ENCODE peak calls at places on chromosomes 11 and 22, in nine cellular contexts. B is lung, X is tibial artery, Z is choroid plexus epithelial cell, E is upper lobe of right lung, K is AG09309, D is skeletal muscle cell, I is fibroblast of the aortic adventitia, T is brain microvascular endothelial cell. G is an unnamed sample.

GRCh38 chr11:29333993-29334780 is 682.6 kb downstream of the KCNA4 start:
- DNase-seq in B (no peak), X (no peak), Z (peak), E (no peak), K (no peak), D (no peak), I (peak), T (peak), G (peak)

GRCh38 chr11:81870815-81871214 is 862.8 kb downstream of the FAM181B start:
- DNase-seq in B (no peak), X (no peak), Z (no peak), E (no peak), K (no peak), D (no peak), I (no peak), T (no peak), G (no peak)

GRCh38 chr11:68021167-68021787 is 9.2 kb upstream of the NDUFS8 start:
- DNase-seq in B (peak), X (no peak), Z (no peak), E (no peak), K (no peak), D (no peak), I (no peak), T (no peak), G (no peak)

GRCh38 chr11:96426356-96427103 is 36.7 kb downstream of the JRKL start:
- DNase-seq in B (no peak), X (no peak), Z (peak), E (no peak), K (peak), D (no peak), I (peak), T (no peak), G (peak)

GRCh38 chr11:11230802-11231562 is 122.1 kb downstream of the CSNK2A3 start:
- DNase-seq in B (no peak), X (no peak), Z (peak), E (no peak), K (no peak), D (no peak), I (no peak), T (no peak), G (peak)

GRCh38 chr11:65434057-65434666 is 11.6 kb downstream of the NEAT1 start:
- DNase-seq in B (peak), X (no peak), Z (peak), E (no peak), K (no peak), D (no peak), I (peak), T (no peak), G (no peak)

GRCh38 chr11:58276151-58276550 is 8.1 kb upstream of the OR10W1 start:
- DNase-seq in B (no peak), X (no peak), Z (no peak), E (no peak), K (no peak), D (no peak), I (no peak), T (peak), G (no peak)

GRCh38 chr11:123391646-123392348 is 38.3 kb upstream of the GRAMD1B start:
- DNase-seq in B (no peak), X (no peak), Z (no peak), E (no peak), K (no peak), D (no peak), I (no peak), T (no peak), G (no peak)

GRCh38 chr22:41429232-41429945 is 17.2 kb downstream of the TOB2 start:
- DNase-seq in B (no peak), X (no peak), Z (no peak), E (no peak), K (no peak), D (no peak), I (no peak), T (no peak), G (no peak)

GRCh38 chr22:20211997-20212753 is 55.9 kb downstream of the RTN4R start:
- DNase-seq in B (peak), X (no peak), Z (peak), E (peak), K (no peak), D (no peak), I (no peak), T (peak), G (no peak)

GRCh38 chr22:24029304-24029703 is 18.2 kb downstream of the CABIN1 start:
- DNase-seq in B (no peak), X (no peak), Z (no peak), E (no peak), K (no peak), D (no peak), I (no peak), T (no peak), G (no peak)

GRCh38 chr11:79708319-79708928 is 267.6 kb upstream of the TENM4 start:
- DNase-seq in B (no peak), X (no peak), Z (peak), E (no peak), K (peak), D (no peak), I (peak), T (peak), G (peak)

GRCh38 chr11:69377029-69377952 is 83.3 kb downstream of the MYEOV start:
- DNase-seq in B (no peak), X (no peak), Z (no peak), E (no peak), K (no peak), D (no peak), I (no peak), T (no peak), G (no peak)

GRCh38 chr11:124769804-124770774 is 8.0 kb upstream of the ESAM start:
- DNase-seq in B (no peak), X (no peak), Z (peak), E (no peak), K (no peak), D (no peak), I (no peak), T (peak), G (no peak)

GRCh38 chr11:19196458-19196857 is 5.3 kb downstream of the CSRP3 start:
- DNase-seq in B (no peak), X (no peak), Z (no peak), E (no peak), K (no peak), D (no peak), I (no peak), T (no peak), G (no peak)

GRCh38 chr22:29744902-29745301 is 21.9 kb downstream of the ZMAT5 start:
- DNase-seq in B (no peak), X (peak), Z (peak), E (no peak), K (peak), D (peak), I (no peak), T (peak), G (no peak)

GRCh38 chr11:131855320-131855719 is 484.9 kb downstream of the NTM start:
- DNase-seq in B (no peak), X (no peak), Z (no peak), E (no peak), K (no peak), D (no peak), I (peak), T (no peak), G (no peak)
- H3K4me3 ChIP-seq in B (no peak), X (no peak), Z (no peak), E (no peak), K (no peak), D (no peak), I (no peak), T (no peak), G (no peak)

DNA sequence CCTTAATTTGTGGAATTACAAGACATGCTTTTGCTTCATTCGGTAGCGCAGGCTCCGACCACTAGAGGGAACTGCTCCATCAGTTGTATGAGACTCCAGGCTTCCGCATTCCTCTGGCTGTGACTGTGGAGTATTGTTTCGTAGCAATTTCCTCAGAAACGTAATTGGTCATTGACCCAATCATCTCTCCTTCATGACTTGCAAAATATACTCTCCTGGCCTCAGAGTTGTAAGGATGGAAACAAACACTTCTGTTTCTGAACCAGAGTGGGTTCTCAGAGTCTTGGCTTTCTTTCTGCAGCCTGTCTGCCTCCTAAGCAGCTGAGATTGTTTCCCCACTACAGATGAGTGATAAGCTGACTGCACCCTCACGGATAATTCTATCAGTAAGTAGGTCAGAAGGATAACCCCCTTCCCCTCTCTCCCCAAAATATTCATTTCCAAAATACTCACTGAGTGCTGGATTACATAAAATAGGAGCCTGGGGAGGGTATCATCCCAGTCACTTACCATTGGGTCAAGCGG is 146.8 kb upstream of the ZC3H12C start:
- DNase-seq in B (peak), X (peak), Z (peak), E (peak), K (peak), D (peak), I (peak), T (peak), G (peak)
- H3K4me3 ChIP-seq in B (no peak), X (peak), Z (peak), E (peak), K (no peak), D (peak), I (peak), T (peak), G (peak)

DNA sequence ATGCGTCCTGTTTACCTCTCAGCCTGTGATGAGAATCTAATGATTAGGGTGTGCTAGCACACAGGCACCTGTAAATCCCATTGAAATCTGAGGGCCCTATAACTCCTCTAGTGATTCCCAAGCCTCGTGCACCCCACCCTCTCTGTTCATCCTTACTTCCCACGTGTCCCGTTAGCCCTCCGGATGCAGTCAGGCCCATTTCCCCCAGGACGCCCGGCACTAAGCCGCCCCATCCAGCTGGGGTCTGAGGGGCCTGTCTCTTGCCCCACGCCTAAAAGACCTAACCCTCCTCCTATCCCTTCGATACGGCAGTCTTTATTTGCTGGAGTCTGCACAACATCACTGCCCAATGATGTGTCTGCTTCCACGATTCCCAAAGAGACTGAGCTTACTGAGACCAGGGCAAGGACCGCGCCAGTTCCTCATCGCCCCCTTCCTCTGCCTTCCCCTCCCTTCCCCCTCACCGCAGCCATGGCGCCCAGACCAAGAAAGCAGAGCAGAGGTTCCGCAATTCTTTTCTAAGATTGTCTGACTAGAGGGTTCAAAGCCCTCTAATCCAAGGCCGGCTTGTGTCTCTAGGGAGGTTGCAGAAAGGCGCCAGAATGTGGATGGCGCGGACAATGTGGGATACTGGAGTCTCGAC is 1.0 kb upstream of the FADS2 start:
- DNase-seq in B (peak), X (peak), Z (peak), E (peak), K (no peak), D (no peak), I (no peak), T (no peak), G (no peak)
- H3K4me3 ChIP-seq in B (peak), X (peak), Z (peak), E (peak), K (peak), D (peak), I (peak), T (peak), G (peak)

DNA sequence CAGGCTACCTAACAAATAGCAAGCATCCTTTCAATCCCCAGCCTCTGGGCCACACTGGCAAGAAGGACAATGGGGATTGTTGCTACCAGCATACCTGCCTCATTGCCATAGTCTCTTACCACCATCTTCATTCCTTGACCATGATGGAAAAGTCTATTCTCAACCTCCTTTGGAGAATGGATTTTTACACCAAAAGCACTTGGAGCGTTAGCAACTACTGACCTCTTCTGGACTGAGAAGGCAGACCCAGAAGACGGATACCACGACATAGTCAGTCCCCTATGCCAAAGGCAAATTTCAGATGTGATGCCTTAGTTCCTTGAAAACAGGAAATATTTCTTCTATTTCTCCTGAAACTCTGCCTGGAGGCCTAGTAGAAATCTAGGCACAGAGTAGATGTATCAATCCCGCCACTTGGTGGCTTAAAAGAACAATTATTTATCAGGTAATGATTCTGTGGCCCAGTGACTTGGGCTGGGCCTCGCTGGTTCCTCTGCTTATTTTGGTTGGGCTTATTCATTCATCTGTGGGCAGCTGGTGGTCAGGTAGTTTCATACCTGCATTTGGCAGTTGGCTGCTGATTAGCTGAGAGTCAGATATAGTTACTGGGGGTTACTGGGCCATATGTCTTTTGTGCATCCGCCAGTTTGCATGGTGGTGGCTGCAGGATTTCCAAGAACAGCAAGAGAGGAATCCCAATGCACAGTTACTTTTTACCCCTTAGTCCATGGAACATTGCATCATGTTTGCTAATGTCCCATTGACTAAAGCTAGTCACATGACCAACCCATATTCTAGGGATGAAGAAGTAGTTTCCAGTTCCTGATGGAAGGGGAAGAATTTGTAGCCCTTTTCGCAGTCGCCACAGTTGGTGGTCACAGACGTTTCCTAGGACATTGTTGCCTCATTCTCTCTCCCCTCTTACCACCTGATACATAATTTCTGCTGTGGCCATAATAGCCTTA is 75.2 kb downstream of the DHCR7 start:
- DNase-seq in B (no peak), X (no peak), Z (peak), E (no peak), K (peak), D (peak), I (peak), T (peak), G (no peak)
- H3K4me3 ChIP-seq in B (no peak), X (no peak), Z (no peak), E (no peak), K (no peak), D (no peak), I (no peak), T (no peak), G (no peak)

GRCh38 chr22:45006101-45006872 is 3.5 kb downstream of the PHF21B start:
- DNase-seq in B (no peak), X (no peak), Z (no peak), E (no peak), K (no peak), D (no peak), I (no peak), T (no peak), G (no peak)
- H3K4me3 ChIP-seq in B (no peak), X (peak), Z (no peak), E (peak), K (no peak), D (no peak), I (no peak), T (no peak), G (no peak)

DNA sequence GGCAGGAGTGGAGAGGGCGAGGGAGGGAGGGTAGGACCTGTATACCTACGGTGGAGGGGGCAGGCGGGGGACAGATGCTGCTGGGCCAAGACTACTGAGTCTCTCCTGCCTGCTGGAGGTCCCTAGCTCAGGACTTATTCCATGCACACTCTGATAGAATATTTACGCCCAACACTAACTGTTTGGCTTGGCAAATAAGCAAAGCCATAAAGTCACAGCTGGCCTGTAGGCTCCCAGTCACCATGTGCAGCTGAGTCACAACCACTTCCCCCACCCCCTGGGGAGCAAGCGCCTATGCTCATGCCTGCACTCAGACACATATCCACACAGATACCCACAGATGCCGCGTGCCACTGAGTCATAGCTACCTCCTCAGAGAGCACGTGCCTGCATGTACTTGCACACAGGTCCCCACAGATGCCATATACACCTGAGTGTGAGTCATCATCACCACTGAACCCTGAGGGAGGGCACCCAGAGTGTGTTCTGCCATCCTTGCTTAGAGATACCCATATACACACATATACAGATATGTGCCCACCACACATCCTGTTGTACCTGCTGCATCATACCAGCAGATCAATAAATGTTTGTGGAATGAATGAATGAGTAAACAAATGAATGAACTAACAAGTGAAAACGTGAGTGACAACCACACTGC is 95.8 kb downstream of the SWAP70 start:
- DNase-seq in B (peak), X (peak), Z (peak), E (peak), K (peak), D (peak), I (peak), T (peak), G (peak)
- H3K4me3 ChIP-seq in B (no peak), X (peak), Z (no peak), E (no peak), K (no peak), D (no peak), I (peak), T (no peak), G (peak)

GRCh38 chr11:47399860-47400812 is 8.3 kb upstream of the SLC39A13 start:
- DNase-seq in B (no peak), X (peak), Z (no peak), E (no peak), K (no peak), D (no peak), I (no peak), T (no peak), G (peak)
- H3K4me3 ChIP-seq in B (peak), X (peak), Z (peak), E (peak), K (peak), D (peak), I (peak), T (peak), G (peak)

GRCh38 chr11:60974726-60975125 is 3.2 kb downstream of the CD6 start:
- DNase-seq in B (no peak), X (no peak), Z (no peak), E (no peak), K (no peak), D (no peak), I (no peak), T (no peak), G (no peak)

GRCh38 chr11:60971520-60971919 is at the start of gene CD6:
- DNase-seq in B (no peak), X (no peak), Z (no peak), E (no peak), K (no peak), D (no peak), I (no peak), T (no peak), G (peak)

GRCh38 chr11:60970890-60971289 is 590 bp upstream of the CD6 start:
- DNase-seq in B (no peak), X (no peak), Z (no peak), E (no peak), K (no peak), D (no peak), I (no peak), T (no peak), G (no peak)

GRCh38 chr11:60972182-60973030 is 926 bp downstream of the CD6 start:
- DNase-seq in B (no peak), X (no peak), Z (no peak), E (no peak), K (no peak), D (no peak), I (no peak), T (no peak), G (no peak)

DNA sequence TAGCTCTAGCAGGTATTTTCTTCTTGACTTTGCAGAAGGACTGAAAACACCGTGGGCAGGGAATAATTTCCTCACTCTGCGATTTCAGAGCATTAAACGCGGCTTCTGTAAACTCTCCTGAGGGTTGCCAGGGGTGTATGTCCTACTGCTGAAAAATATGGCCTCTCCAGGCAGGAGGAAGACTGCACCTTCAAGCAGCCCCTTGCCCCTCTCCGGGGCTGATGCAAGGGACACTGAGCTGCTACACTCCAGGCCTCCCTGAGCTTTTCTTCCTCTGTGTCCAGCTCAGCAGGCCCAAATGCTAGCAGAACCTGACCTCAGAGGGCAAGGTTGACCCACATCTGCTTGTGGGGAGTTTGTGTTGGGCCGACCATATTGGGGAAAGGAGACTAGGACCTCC is 2.2 kb downstream of the CD6 start:
- DNase-seq in B (no peak), X (no peak), Z (no peak), E (no peak), K (no peak), D (no peak), I (no peak), T (no peak), G (no peak)
- H3K4me3 ChIP-seq in B (no peak), X (no peak), Z (no peak), E (peak), K (no peak), D (no peak), I (no peak), T (no peak), G (no peak)

DNA sequence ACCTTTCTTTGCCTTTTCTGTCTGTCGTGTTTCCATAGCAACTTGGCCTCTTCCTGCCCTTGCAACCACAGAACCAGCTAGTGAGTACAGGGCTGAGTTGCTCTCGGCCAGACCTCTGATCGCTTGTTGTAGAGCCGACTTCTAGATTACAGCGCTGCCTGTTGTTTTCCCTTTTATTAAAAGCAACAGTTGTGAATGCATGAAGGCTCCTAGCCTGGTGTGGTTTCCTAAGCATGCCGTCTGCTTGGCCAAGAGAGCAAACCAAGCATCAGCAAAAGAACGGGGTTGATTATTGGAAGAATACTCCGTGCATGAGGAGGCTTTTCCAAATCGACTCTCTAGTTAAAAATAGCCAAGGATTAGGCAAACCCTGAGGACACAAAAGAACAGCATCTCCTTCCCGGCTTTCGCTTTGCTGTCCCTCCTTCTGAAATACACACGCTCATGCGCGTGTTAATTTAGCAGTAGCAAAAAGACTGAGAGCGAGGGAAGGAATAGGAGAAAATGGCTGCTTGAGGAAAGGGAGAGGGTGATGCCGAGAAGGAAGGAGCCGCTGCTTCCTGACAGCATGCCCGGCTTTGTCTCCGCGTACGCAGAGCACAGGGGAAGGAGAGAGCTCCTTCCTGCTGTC is 71.5 kb upstream of the TTC12 start:
- DNase-seq in B (no peak), X (no peak), Z (peak), E (no peak), K (peak), D (no peak), I (peak), T (peak), G (peak)
- H3K4me3 ChIP-seq in B (no peak), X (peak), Z (peak), E (peak), K (peak), D (peak), I (peak), T (peak), G (no peak)

GRCh38 chr11:73983764-73984543 is 1.3 kb upstream of the UCP2 start:
- DNase-seq in B (no peak), X (peak), Z (no peak), E (peak), K (no peak), D (no peak), I (no peak), T (no peak), G (no peak)
- H3K4me3 ChIP-seq in B (no peak), X (peak), Z (peak), E (peak), K (peak), D (peak), I (no peak), T (peak), G (peak)